ENCODE peak calls at places on chromosomes 5 and 9, in nine cellular contexts. Y is pons, O is EL, U is head of caudate nucleus, H is A172, B is body of pancreas, V is ACHN, M is SK-N-DZ, G is NCI-H1092. C is an unnamed sample.

GRCh38 chr9:16143947-16144890 is 591.4 kb downstream of the CCDC171 start:
- DNase-seq in B (no peak), U (no peak), G (no peak), H (peak), O (peak), Y (no peak), V (no peak), M (no peak), C (no peak)

GRCh38 chr5:77210091-77211012 is at the start of gene PDE8B:
- DNase-seq in U (peak), V (no peak), B (peak), G (no peak), H (no peak), O (no peak), Y (no peak), M (no peak), C (peak)

GRCh38 chr5:67031689-67032088 is 164.9 kb downstream of the CD180 start:
- DNase-seq in B (no peak), U (no peak), V (no peak), H (no peak), G (no peak), M (no peak), O (no peak), Y (no peak), C (peak)

GRCh38 chr9:34557421-34558321 is 31.9 kb downstream of the CNTFR start:
- DNase-seq in U (no peak), O (no peak), V (no peak), M (peak), G (no peak), Y (no peak), H (no peak), B (no peak), C (no peak)

GRCh38 chr9:79287881-79288280 is 283.9 kb upstream of the TLE4 start:
- DNase-seq in H (no peak), V (no peak), U (no peak), M (no peak), O (no peak), G (no peak), Y (no peak), B (no peak), C (peak)

GRCh38 chr9:13728917-13729811 is 449.7 kb upstream of the MPDZ start:
- DNase-seq in V (peak), Y (no peak), B (no peak), H (peak), O (peak), M (no peak), G (no peak), U (no peak), C (peak)

GRCh38 chr5:38344891-38345290 is 86.5 kb downstream of the EGFLAM start:
- DNase-seq in O (no peak), U (no peak), B (no peak), G (no peak), H (no peak), M (no peak), V (no peak), Y (no peak), C (no peak)

GRCh38 chr9:4099961-4100360 is 199.9 kb downstream of the GLIS3 start:
- DNase-seq in O (peak), G (no peak), B (no peak), M (no peak), U (no peak), Y (no peak), V (no peak), H (no peak), C (peak)

GRCh38 chr5:175690025-175690424 is 32.2 kb downstream of the HRH2 start:
- DNase-seq in V (no peak), M (no peak), G (no peak), Y (no peak), H (no peak), B (no peak), U (no peak), O (no peak), C (no peak)

GRCh38 chr9:70679845-70680244 is 265.4 kb upstream of the KLF9 start:
- DNase-seq in B (no peak), M (no peak), V (no peak), H (no peak), O (no peak), U (no peak), G (no peak), Y (no peak), C (peak)

GRCh38 chr9:122100756-122101155 is 7.6 kb upstream of the TTLL11 start:
- DNase-seq in M (no peak), G (no peak), U (no peak), H (no peak), Y (no peak), O (no peak), B (no peak), V (no peak), C (no peak)

GRCh38 chr9:108550111-108550510 is 305.7 kb downstream of the ACTL7B start:
- DNase-seq in H (no peak), M (no peak), V (no peak), U (no peak), G (no peak), B (no peak), Y (no peak), O (no peak), C (peak)

GRCh38 chr5:137126829-137127228 is 372.3 kb downstream of the SPOCK1 start:
- DNase-seq in O (no peak), G (no peak), B (no peak), U (no peak), M (no peak), Y (no peak), V (no peak), H (no peak), C (peak)

GRCh38 chr5:123503299-123503698 is 8.7 kb upstream of the CSNK1G3 start:
- DNase-seq in Y (no peak), U (no peak), H (no peak), V (no peak), O (no peak), B (no peak), M (no peak), G (no peak), C (no peak)

GRCh38 chr5:134526483-134527155 is 1.1 kb downstream of the JADE2 start:
- DNase-seq in H (peak), B (peak), G (no peak), V (peak), O (peak), U (peak), Y (no peak), M (peak), C (peak)

GRCh38 chr5:75640395-75640794 is 29.1 kb downstream of the ANKDD1B start:
- DNase-seq in U (no peak), B (no peak), G (no peak), V (peak), O (peak), H (peak), M (no peak), Y (no peak), C (peak)

GRCh38 chr5:72653586-72653985 is 146.4 kb upstream of the ZNF366 start:
- DNase-seq in V (no peak), M (peak), Y (no peak), H (no peak), B (no peak), G (no peak), O (peak), U (no peak), C (no peak)

GRCh38 chr5:170411100-170411499 is 21.9 kb upstream of the KCNMB1 start:
- DNase-seq in U (no peak), O (no peak), Y (no peak), G (no peak), H (no peak), B (no peak), M (no peak), V (no peak), C (no peak)

GRCh38 chr9:4106744-4107143 is 193.1 kb downstream of the GLIS3 start:
- DNase-seq in H (no peak), U (no peak), V (no peak), Y (no peak), M (no peak), B (no peak), O (peak), G (no peak), C (peak)

GRCh38 chr5:6729400-6730310 is 16.4 kb downstream of the TENT4A start:
- DNase-seq in B (peak), Y (no peak), V (no peak), H (peak), O (no peak), M (no peak), U (no peak), G (no peak), C (no peak)

GRCh38 chr9:121699271-121700164 is 48.1 kb downstream of the DAB2IP start:
- DNase-seq in O (peak), Y (no peak), G (peak), B (peak), V (peak), M (no peak), H (peak), U (peak), C (peak)

GRCh38 chr9:80841888-80842287 is 847.5 kb downstream of the TLE1 start:
- DNase-seq in Y (no peak), G (no peak), H (no peak), M (no peak), B (no peak), U (no peak), O (no peak), V (no peak), C (no peak)

GRCh38 chr5:6656680-6657079 is 23.4 kb downstream of the SRD5A1 start:
- DNase-seq in U (no peak), G (no peak), H (no peak), Y (no peak), V (no peak), B (no peak), M (no peak), O (no peak), C (no peak)

GRCh38 chr5:181242031-181242451 is 1.7 kb downstream of the RACK1 start:
- DNase-seq in O (peak), B (no peak), M (no peak), V (no peak), U (no peak), Y (no peak), G (no peak), H (no peak), C (peak)

GRCh38 chr5:28009526-28010025 is 971.2 kb upstream of the CDH9 start:
- DNase-seq in O (no peak), G (no peak), U (no peak), B (no peak), V (no peak), H (no peak), Y (no peak), M (no peak), C (no peak)

GRCh38 chr5:80219381-80219780 is 36.5 kb downstream of the SERINC5 start:
- DNase-seq in M (no peak), O (no peak), H (no peak), Y (no peak), B (peak), V (no peak), G (peak), U (no peak), C (no peak)

GRCh38 chr5:94969174-94969573 is 315.7 kb downstream of the MCTP1 start:
- DNase-seq in V (peak), M (no peak), B (no peak), Y (no peak), H (peak), O (no peak), U (no peak), G (no peak), C (peak)

GRCh38 chr9:136746621-136747020 is 1.7 kb downstream of the LCN6 start:
- DNase-seq in H (no peak), U (no peak), G (no peak), O (no peak), Y (no peak), V (no peak), M (no peak), B (no peak), C (no peak)

C was measured in GM23248.